ENCODE peak calls at places on chromosomes 7 and 10, in nine cellular contexts. G is mucosa of gallbladder; Q is AG08395; Y is NCI-H1417; V is A172; S is T-helper 2 cell; X is RKO; C is stimulated activated CD8-positive, alpha-beta memory T cell treated with anti-CD3 and anti-CD28 coated beads, Interleukin-2, amount 100 ng/mL, for 1 hour; W is mesendoderm. K is an unnamed sample.

GRCh38 chr7:156308976-156309620 is 331.5 kb upstream of the RNF32 start:
- DNase-seq in G (no peak), W (no peak), C (no peak), V (no peak), X (no peak), S (no peak), Q (no peak), Y (no peak), K (no peak)

GRCh38 chr10:46228076-46229071 is 58.4 kb upstream of the ANTXRL start:
- DNase-seq in V (peak), G (peak), W (peak), X (peak), S (no peak), Y (peak), C (peak), Q (peak), K (no peak)

GRCh38 chr7:108660465-108660864 is 90.8 kb downstream of the DNAJB9 start:
- DNase-seq in V (peak), S (no peak), W (peak), X (peak), G (no peak), Y (no peak), Q (no peak), C (no peak), K (no peak)

GRCh38 chr10:132919374-132920100 is 22.8 kb downstream of the CFAP46 start:
- DNase-seq in Q (no peak), G (no peak), S (no peak), C (no peak), X (no peak), V (no peak), Y (no peak), W (no peak), K (no peak)

GRCh38 chr7:28984631-28985030 is 26.5 kb upstream of the TRIL start:
- DNase-seq in W (peak), Y (no peak), V (peak), C (no peak), G (peak), Q (peak), X (peak), S (no peak), K (no peak)

GRCh38 chr7:2927592-2927991 is 83.5 kb upstream of the GNA12 start:
- DNase-seq in C (no peak), X (no peak), S (no peak), G (no peak), Q (no peak), V (no peak), Y (no peak), W (no peak), K (no peak)

GRCh38 chr7:148436571-148436970 is 154.0 kb upstream of the C7orf33 start:
- DNase-seq in W (no peak), V (no peak), C (no peak), G (no peak), Q (no peak), Y (no peak), X (no peak), S (no peak), K (no peak)

GRCh38 chr7:93062599-93062998 is 55.2 kb downstream of the SAMD9 start:
- DNase-seq in Y (no peak), Q (no peak), X (no peak), S (no peak), G (no peak), V (no peak), W (no peak), C (no peak), K (no peak)

GRCh38 chr10:79376751-79377556 is 29.7 kb downstream of the PPIF start:
- DNase-seq in Y (no peak), V (no peak), C (no peak), W (no peak), Q (no peak), G (peak), X (no peak), S (no peak), K (no peak)

GRCh38 chr10:116138897-116139296 is 134.1 kb downstream of the GFRA1 start:
- DNase-seq in Y (peak), Q (no peak), S (no peak), V (no peak), C (no peak), G (no peak), W (no peak), X (no peak), K (no peak)

GRCh38 chr7:32142649-32143048 is 72.4 kb upstream of the PDE1C start:
- DNase-seq in Y (no peak), W (no peak), X (no peak), V (peak), Q (peak), S (no peak), C (no peak), G (no peak), K (no peak)

GRCh38 chr10:83214178-83214577 is 925.1 kb upstream of the GHITM start:
- DNase-seq in G (no peak), V (peak), Y (no peak), W (no peak), Q (no peak), X (no peak), S (no peak), C (no peak), K (no peak)

GRCh38 chr7:110964770-110965169 is 126.2 kb upstream of the LRRN3 start:
- DNase-seq in C (no peak), X (no peak), W (no peak), Q (no peak), Y (no peak), V (no peak), G (no peak), S (no peak), K (no peak)

GRCh38 chr7:39453743-39454355 is 112.4 kb upstream of the YAE1 start:
- DNase-seq in V (peak), G (peak), W (peak), C (peak), S (no peak), Q (peak), X (peak), Y (peak), K (no peak)

GRCh38 chr10:86693721-86694369 is 25.5 kb downstream of the LDB3 start:
- DNase-seq in C (no peak), G (peak), Y (peak), Q (peak), V (peak), X (peak), W (peak), S (no peak), K (no peak)

GRCh38 chr7:22713463-22713862 is 13.5 kb upstream of the IL6 start:
- DNase-seq in W (no peak), G (no peak), S (no peak), Y (no peak), X (no peak), V (no peak), C (no peak), Q (no peak), K (no peak)

GRCh38 chr10:118035358-118036031 is 11.2 kb downstream of the RAB11FIP2 start:
- DNase-seq in G (no peak), V (no peak), S (no peak), Q (no peak), W (no peak), C (no peak), Y (no peak), X (no peak), K (no peak)

GRCh38 chr10:69810097-69810496 is 8.4 kb downstream of the COL13A1 start:
- DNase-seq in Y (no peak), C (no peak), Q (no peak), S (no peak), V (no peak), W (no peak), G (no peak), X (no peak), K (no peak)

GRCh38 chr7:25857376-25858067 is 294.5 kb upstream of the NFE2L3 start:
- DNase-seq in V (peak), Y (peak), S (no peak), W (peak), G (no peak), X (peak), Q (peak), C (no peak), K (no peak)

GRCh38 chr7:46468753-46469356 is 547.8 kb upstream of the IGFBP3 start:
- DNase-seq in V (peak), Q (no peak), C (no peak), Y (peak), G (no peak), W (peak), X (no peak), S (no peak), K (no peak)

GRCh38 chr10:14971867-14972448 is 12.8 kb downstream of the MEIG1 start:
- DNase-seq in Y (no peak), C (peak), G (peak), S (no peak), W (peak), X (no peak), Q (no peak), V (no peak), K (no peak)

GRCh38 chr10:122126763-122127659 is 138.0 kb downstream of the TACC2 start:
- DNase-seq in Y (no peak), G (peak), V (peak), X (peak), W (peak), Q (peak), C (no peak), S (no peak), K (no peak)

GRCh38 chr7:29196191-29196590 is 1.6 kb downstream of the CHN2 start:
- DNase-seq in C (no peak), X (no peak), Y (no peak), W (no peak), S (no peak), V (no peak), G (no peak), Q (no peak), K (no peak)

GRCh38 chr7:53302511-53303246 is 267.2 kb downstream of the POM121L12 start:
- DNase-seq in V (no peak), S (no peak), G (no peak), X (no peak), Q (no peak), W (peak), C (no peak), Y (no peak), K (no peak)

GRCh38 chr10:113028393-113029054 is 78.5 kb downstream of the TCF7L2 start:
- DNase-seq in X (no peak), G (no peak), S (no peak), Y (no peak), W (no peak), C (no peak), Q (no peak), V (no peak), K (no peak)

GRCh38 chr10:125035136-125035535 is 93.2 kb downstream of the ZRANB1 start:
- DNase-seq in Y (no peak), W (peak), X (no peak), Q (peak), C (no peak), V (peak), S (no peak), G (no peak), K (no peak)

GRCh38 chr10:131259535-131259934 is 52.0 kb downstream of the TCERG1L start:
- DNase-seq in W (no peak), G (no peak), Q (no peak), S (no peak), X (no peak), C (no peak), V (no peak), Y (no peak), K (no peak)

GRCh38 chr7:31327071-31327470 is 13.5 kb downstream of the NEUROD6 start:
- DNase-seq in C (no peak), X (peak), S (no peak), W (peak), G (no peak), Y (no peak), V (peak), Q (no peak), K (no peak)

GRCh38 chr10:69662901-69663300 is 32.9 kb downstream of the FAM241B start:
- DNase-seq in Q (no peak), V (no peak), Y (no peak), W (no peak), X (no peak), S (no peak), G (no peak), C (no peak), K (no peak)

GRCh38 chr10:121368347-121369025 is 229.8 kb downstream of the FGFR2 start:
- DNase-seq in C (no peak), Q (no peak), V (no peak), G (no peak), Y (no peak), X (no peak), W (no peak), S (no peak), K (no peak)

GRCh38 chr7:152313879-152314604 is 121.8 kb downstream of the KMT2C start:
- DNase-seq in Y (peak), X (peak), C (no peak), Q (peak), S (peak), V (peak), W (no peak), G (peak), K (no peak)

GRCh38 chr7:31017748-31018120 is 34.4 kb upstream of the ADCYAP1R1 start:
- DNase-seq in Y (no peak), C (no peak), W (no peak), X (no peak), Q (no peak), G (no peak), S (no peak), V (no peak), K (no peak)

GRCh38 chr7:136045992-136046391 is 68.8 kb upstream of the MTPN start:
- DNase-seq in X (no peak), V (no peak), Q (no peak), S (no peak), C (no peak), Y (no peak), G (no peak), W (no peak), K (no peak)

GRCh38 chr7:151206914-151207313 is 3.4 kb downstream of the H2BK1 start:
- DNase-seq in C (no peak), Y (peak), V (peak), X (no peak), G (no peak), S (peak), W (no peak), Q (no peak), K (no peak)

GRCh38 chr7:142579946-142580345 is 169.3 kb upstream of the PRSS1 start:
- DNase-seq in W (no peak), Q (no peak), V (no peak), C (no peak), X (no peak), S (no peak), G (no peak), Y (no peak), K (no peak)

GRCh38 chr7:1979591-1980560 is 252.9 kb downstream of the MAD1L1 start:
- DNase-seq in W (no peak), Q (no peak), V (no peak), S (no peak), X (no peak), Y (no peak), C (no peak), G (no peak), K (peak)

K was measured in activated B cell treated with CpG ODN at 0.5 μM for 24 hours.